ENCODE peak calls at places on chromosomes 3 and 15, in eight cellular contexts. Y is MM.1S, C is GM23338, S is SK-N-SH, T is pancreas, X is fibroblast of villous mesenchyme, Z is breast epithelium, O is fibroblast of the aortic adventitia. E is an unnamed sample.

GRCh38 chr3:180085122-180085710 is 48.5 kb upstream of the PEX5L start:
- DNase-seq in C (no peak), T (no peak), Z (no peak), Y (peak; percentile 29), O (no peak), X (no peak), S (no peak), E (no peak)

GRCh38 chr3:198107840-198108734 is 148.1 kb downstream of the LMLN start:
- DNase-seq in T (no peak), Y (no peak), O (no peak), S (no peak), C (peak; percentile 28), Z (no peak), X (no peak), E (no peak)

GRCh38 chr3:190120161-190121060 is at the start of gene P3H2:
- DNase-seq in C (peak; percentile 93), T (peak; percentile 90), Y (peak; percentile 91), Z (peak; percentile 64), S (peak; percentile 88), O (peak; percentile 84), X (peak; percentile 92), E (peak; percentile 79)

GRCh38 chr3:25904248-25904647 is 114.4 kb downstream of the OXSM start:
- DNase-seq in Y (no peak), X (no peak), T (no peak), S (no peak), O (no peak), Z (no peak), C (peak; percentile 25), E (no peak)

GRCh38 chr15:31206386-31207174 is 105.1 kb upstream of the TRPM1 start:
- DNase-seq in T (no peak), X (no peak), S (peak; percentile 52), Y (no peak), O (no peak), Z (no peak), C (no peak), E (no peak)

GRCh38 chr3:9912294-9912935 is 4.5 kb upstream of the IL17RC start:
- DNase-seq in C (no peak), Z (no peak), Y (no peak), O (peak; percentile 85), X (peak; percentile 69), T (no peak), S (no peak), E (no peak)

GRCh38 chr3:27880969-27881892 is 159.1 kb upstream of the EOMES start:
- DNase-seq in S (no peak), O (no peak), C (no peak), T (no peak), X (no peak), Z (no peak), Y (peak; percentile 26), E (no peak)

GRCh38 chr3:189530822-189531221 is 100.4 kb upstream of the TP63 start:
- DNase-seq in X (no peak), Z (no peak), T (no peak), O (peak; percentile 44), S (no peak), C (no peak), Y (no peak), E (no peak)

GRCh38 chr3:86988986-86989385 is 2.0 kb downstream of the VGLL3 start:
- DNase-seq in T (no peak), C (no peak), Z (no peak), S (no peak), Y (no peak), X (no peak), O (no peak), E (no peak)

GRCh38 chr15:64004582-64004981 is 41.7 kb downstream of the DAPK2 start:
- DNase-seq in T (no peak), Y (no peak), O (peak; percentile 10), C (no peak), X (no peak), S (no peak), Z (no peak), E (peak; percentile 67)

GRCh38 chr15:31300208-31300661 is 26.4 kb upstream of the KLF13 start:
- DNase-seq in X (no peak), T (no peak), S (peak; percentile 72), C (no peak), Z (peak; percentile 50), O (no peak), Y (no peak), E (no peak)

GRCh38 chr15:41982133-41982930 is 10.0 kb upstream of the EHD4 start:
- DNase-seq in Z (peak; percentile 6), Y (no peak), X (no peak), S (no peak), O (peak; percentile 34), T (no peak), C (no peak), E (no peak)

GRCh38 chr3:141804447-141804777 is 41.2 kb downstream of the GRK7 start:
- DNase-seq in S (no peak), Z (no peak), Y (no peak), O (no peak), X (no peak), T (no peak), C (no peak), E (no peak)

GRCh38 chr15:48574187-48574586 is 71.3 kb downstream of the FBN1 start:
- DNase-seq in C (no peak), X (no peak), O (no peak), Z (no peak), T (no peak), Y (no peak), S (peak; percentile 38), E (no peak)
- TF ChIP-seq CTCF in C (no peak), X (no peak), O (no peak), Z (no peak), T (no peak), Y (no peak), S (no peak), E (no peak)

DNA sequence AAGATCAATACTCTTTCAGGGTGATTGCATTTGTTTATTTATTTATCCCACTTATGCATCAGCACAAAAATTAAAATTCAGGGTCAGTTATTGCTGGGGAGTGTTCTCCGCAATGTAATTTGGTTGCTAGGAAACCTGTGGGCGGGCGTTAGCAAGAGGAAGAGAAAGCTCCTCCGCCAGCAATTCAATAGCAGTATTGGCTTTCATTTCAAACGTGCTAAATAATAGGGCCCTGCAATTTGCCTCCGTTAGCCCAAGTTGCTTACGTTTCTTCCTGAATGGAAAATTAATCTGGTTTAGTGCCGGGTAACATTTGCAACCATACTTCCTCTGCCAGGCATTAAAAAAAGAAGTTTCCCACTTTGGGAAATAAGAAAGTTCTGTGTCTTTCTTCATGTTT is 35.5 kb upstream of the PLCL2 start:
- DNase-seq in Z (no peak), O (peak; percentile 4), S (no peak), C (peak; percentile 75), T (no peak), X (peak; percentile 17), Y (peak; percentile 43), E (no peak)
- H3K4me3 ChIP-seq in Z (peak overlapping the region; percentile 2), O (no peak overlapping the region), S (no peak overlapping the region), C (peak overlapping the region; percentile 4), T (no peak overlapping the region), X (no peak overlapping the region), Y (no peak overlapping the region), E (no peak overlapping the region)

GRCh38 chr3:156472150-156472549 is 82.8 kb downstream of the SSR3 start:
- DNase-seq in C (no peak), S (no peak), Z (no peak), T (no peak), O (no peak), Y (peak; percentile 46), X (no peak), E (no peak)
- TF ChIP-seq CTCF in C (no peak), S (no peak), Z (no peak), T (no peak), O (no peak), Y (peak; percentile 53), X (no peak), E (no peak)

DNA sequence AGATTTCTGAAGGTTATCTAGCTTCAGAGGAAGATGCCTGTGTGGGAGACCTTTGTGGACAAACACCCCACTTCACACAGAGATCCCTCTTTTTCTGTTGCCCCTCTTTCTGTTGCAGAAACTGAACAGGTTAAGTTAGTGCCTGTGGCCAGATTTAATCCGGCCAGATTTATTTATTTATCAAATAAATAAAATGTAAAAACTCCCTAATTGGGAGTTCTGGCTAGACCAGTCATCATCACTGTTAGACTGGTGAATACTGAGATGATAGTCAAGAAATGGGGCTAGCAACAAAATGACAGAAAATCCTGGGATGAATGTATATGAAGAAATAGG is 1.2 kb upstream of the TBC1D5 start:
- DNase-seq in S (no peak), Z (no peak), Y (no peak), T (no peak), O (no peak), X (no peak), C (no peak), E (no peak)
- H3K4me3 ChIP-seq in S (peak overlapping the region; percentile 81), Z (no peak overlapping the region), Y (peak overlapping the region; percentile 89), T (no peak overlapping the region), O (no peak overlapping the region), X (no peak overlapping the region), C (peak overlapping the region; percentile 88), E (no peak overlapping the region)

GRCh38 chr15:61216519-61216918 is 12.6 kb downstream of the RORA start:
- DNase-seq in T (no peak), C (peak; percentile 74), S (no peak), Z (no peak), Y (no peak), X (no peak), O (no peak), E (no peak)

GRCh38 chr15:61222010-61222409 is 7.1 kb downstream of the RORA start:
- DNase-seq in T (no peak), C (no peak), Y (no peak), S (no peak), O (no peak), X (no peak), Z (no peak), E (no peak)

GRCh38 chr15:61220125-61220524 is 9.0 kb downstream of the RORA start:
- DNase-seq in O (no peak), X (no peak), Y (no peak), T (no peak), Z (no peak), C (no peak), S (no peak), E (no peak)
- TF ChIP-seq CTCF in O (no peak), X (no peak), Y (no peak), T (no peak), Z (no peak), C (no peak), S (no peak), E (no peak)

DNA sequence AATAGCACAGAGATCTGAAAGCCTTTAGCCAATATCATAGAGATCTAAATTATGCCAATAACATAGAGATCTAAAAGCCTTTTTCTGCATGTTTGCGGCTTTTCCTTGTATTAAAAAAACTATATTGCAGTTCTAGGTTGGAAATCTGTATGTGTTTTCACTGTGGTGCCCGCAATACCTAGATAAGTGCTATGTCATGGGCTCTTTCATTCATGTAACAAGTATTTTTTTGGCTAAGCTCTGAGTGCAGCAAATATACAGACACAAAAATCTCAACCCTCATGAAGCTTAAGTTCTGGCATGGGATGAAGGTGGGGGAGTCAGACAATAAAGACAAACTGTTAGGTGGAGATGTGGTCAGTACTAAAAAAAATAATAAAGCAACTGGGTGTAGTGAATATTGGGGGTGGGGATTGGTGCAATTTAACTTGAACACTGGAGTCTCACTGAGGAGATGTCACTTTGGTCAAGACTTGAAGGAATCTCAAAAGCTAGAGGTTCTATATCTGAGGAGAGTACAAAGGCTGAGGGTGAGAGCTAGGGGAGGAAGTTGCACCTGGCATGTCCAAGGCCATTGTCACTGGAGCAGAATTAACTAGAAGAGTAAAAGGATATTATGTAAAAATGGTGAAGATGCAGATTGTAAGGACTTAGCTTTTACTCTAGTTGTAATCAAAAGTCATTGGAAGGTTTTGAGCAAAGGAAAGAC is 978 bp downstream of the BUB1B start:
- DNase-seq in C (peak; percentile 12), O (no peak), T (no peak), Z (no peak), S (no peak), Y (peak; percentile 29), X (no peak), E (no peak)
- H3K4me3 ChIP-seq in C (peak overlapping the region; percentile 79), O (peak overlapping the region; percentile 95), T (no peak overlapping the region), Z (no peak overlapping the region), S (peak overlapping the region; percentile 86), Y (peak overlapping the region; percentile 90), X (peak overlapping the region; percentile 92), E (peak overlapping the region; percentile 98)

E was measured in retinal pigment epithelial cell.